ENCODE peak calls at places on chromosomes 3 and 15, in six cellular contexts. A is Calu3, Y is endothelial cell, Q is H9, H is epithelial cell of esophagus, W is AG10803. L is an unnamed sample.

GRCh38 chr3:25515131-25515530 is 87.1 kb downstream of the RARB start:
- DNase-seq in H (no peak), W (peak; percentile 42), Y (no peak), Q (no peak), A (no peak), L (no peak)

GRCh38 chr15:86231864-86232801 is 152.5 kb downstream of the AGBL1 start:
- DNase-seq in Y (peak; percentile 47), Q (peak; percentile 72), H (peak; percentile 62), W (peak; percentile 26), A (peak; percentile 25), L (no peak)

GRCh38 chr3:20668411-20668810 is 482.4 kb upstream of the SGO1 start:
- DNase-seq in H (no peak), Y (peak; percentile 50), A (no peak), Q (peak; percentile 72), W (no peak), L (no peak)

GRCh38 chr3:184176377-184177330 is 2.0 kb downstream of the AP2M1 start:
- DNase-seq in A (peak; percentile 75), H (peak; percentile 85), Q (peak; percentile 94), Y (peak; percentile 71), W (peak; percentile 91), L (peak; percentile 94)

GRCh38 chr3:47163990-47164848 is at the start of gene SETD2:
- DNase-seq in Q (peak; percentile 90), Y (peak; percentile 87), W (peak; percentile 94), A (peak; percentile 91), H (peak; percentile 94), L (peak; percentile 95)

GRCh38 chr15:40807028-40807887 is at the start of the genes DNAJC17 and ZFYVE19:
- DNase-seq in A (peak; percentile 88), H (peak; percentile 99), W (peak; percentile 97), Y (peak; percentile 92), Q (peak; percentile 99), L (peak; percentile 99)

GRCh38 chr3:127820871-127821853 is 1.2 kb downstream of the MGLL start:
- DNase-seq in Y (no peak), W (peak; percentile 62), A (no peak), H (no peak), Q (no peak), L (no peak)

GRCh38 chr3:37935756-37936666 is 54.6 kb upstream of the VILL start:
- DNase-seq in W (peak; percentile 99), Y (no peak), Q (no peak), H (peak; percentile 42), A (peak; percentile 69), L (no peak)

GRCh38 chr3:86056962-86057361 is 934.0 kb downstream of the VGLL3 start:
- DNase-seq in Y (no peak), Q (no peak), W (no peak), A (no peak), H (no peak), L (no peak)

GRCh38 chr3:127915115-127915936 is at the start of gene KBTBD12:
- DNase-seq in W (no peak), Y (peak; percentile 29), Q (peak; percentile 75), A (no peak), H (no peak), L (no peak)

GRCh38 chr3:142445816-142446254 is 2.0 kb downstream of the XRN1 start:
- DNase-seq in A (no peak), Y (no peak), H (peak; percentile 20), Q (no peak), W (peak; percentile 9), L (no peak)

GRCh38 chr3:60609446-60609845 is 641.8 kb downstream of the FHIT start:
- DNase-seq in Q (peak; percentile 38), H (no peak), A (peak; percentile 30), W (peak; percentile 34), Y (no peak), L (no peak)

GRCh38 chr15:80697316-80697715 is 2.2 kb downstream of the ABHD17C start:
- DNase-seq in W (no peak), A (peak; percentile 49), H (no peak), Q (no peak), Y (no peak), L (no peak)

GRCh38 chr3:46713898-46714552 is 3.6 kb downstream of the PRSS50 start:
- DNase-seq in Q (peak; percentile 17), Y (no peak), A (peak; percentile 66), H (peak; percentile 68), W (no peak), L (peak; percentile 73)

GRCh38 chr15:96345560-96346389 is 15.3 kb downstream of the NR2F2 start:
- DNase-seq in W (peak; percentile 81), Y (peak; percentile 68), A (peak; percentile 80), H (peak; percentile 78), Q (peak; percentile 70), L (no peak)

GRCh38 chr3:12229144-12229871 is 59.6 kb upstream of the PPARG start:
- DNase-seq in Q (no peak), A (no peak), H (peak; percentile 54), Y (no peak), W (no peak), L (no peak)

GRCh38 chr3:97979610-97980009 is 7.4 kb upstream of the RIOX2 start:
- DNase-seq in Q (peak; percentile 65), H (no peak), A (no peak), Y (no peak), W (no peak), L (no peak)

GRCh38 chr3:60045686-60046085 is 995.9 kb upstream of the CFAP20DC start:
- DNase-seq in Q (no peak), W (no peak), H (no peak), A (no peak), Y (no peak), L (no peak)

GRCh38 chr3:55526332-55527030 is 39.4 kb upstream of the WNT5A start:
- DNase-seq in H (no peak), W (no peak), A (no peak), Q (no peak), Y (no peak), L (no peak)

GRCh38 chr3:118541791-118542190 is 492.9 kb downstream of the IGSF11 start:
- DNase-seq in A (no peak), Y (no peak), Q (no peak), W (no peak), H (peak; percentile 58), L (no peak)

GRCh38 chr15:83285979-83286553 is 1.6 kb upstream of the BNC1 start:
- DNase-seq in Y (no peak), W (peak; percentile 91), A (no peak), Q (no peak), H (peak; percentile 78), L (no peak)

GRCh38 chr15:83290236-83290635 is 5.8 kb upstream of the BNC1 start:
- DNase-seq in Q (no peak), A (no peak), W (no peak), H (no peak), Y (no peak), L (no peak)

GRCh38 chr15:83289160-83289559 is 4.7 kb upstream of the BNC1 start:
- DNase-seq in H (peak; percentile 53), W (peak; percentile 93), Y (no peak), A (no peak), Q (no peak), L (no peak)

GRCh38 chr15:83287541-83288027 is 3.1 kb upstream of the BNC1 start:
- DNase-seq in A (no peak), W (peak; percentile 99), Q (no peak), Y (no peak), H (peak; percentile 80), L (no peak)

GRCh38 chr15:83288381-83288801 is 3.9 kb upstream of the BNC1 start:
- DNase-seq in A (no peak), W (no peak), H (peak; percentile 95), Q (peak; percentile 62), Y (no peak), L (no peak)
- TF ChIP-seq CTCF in A (no peak), W (no peak), H (peak; percentile 15), Q (no peak), Y (no peak), L (no peak)

DNA sequence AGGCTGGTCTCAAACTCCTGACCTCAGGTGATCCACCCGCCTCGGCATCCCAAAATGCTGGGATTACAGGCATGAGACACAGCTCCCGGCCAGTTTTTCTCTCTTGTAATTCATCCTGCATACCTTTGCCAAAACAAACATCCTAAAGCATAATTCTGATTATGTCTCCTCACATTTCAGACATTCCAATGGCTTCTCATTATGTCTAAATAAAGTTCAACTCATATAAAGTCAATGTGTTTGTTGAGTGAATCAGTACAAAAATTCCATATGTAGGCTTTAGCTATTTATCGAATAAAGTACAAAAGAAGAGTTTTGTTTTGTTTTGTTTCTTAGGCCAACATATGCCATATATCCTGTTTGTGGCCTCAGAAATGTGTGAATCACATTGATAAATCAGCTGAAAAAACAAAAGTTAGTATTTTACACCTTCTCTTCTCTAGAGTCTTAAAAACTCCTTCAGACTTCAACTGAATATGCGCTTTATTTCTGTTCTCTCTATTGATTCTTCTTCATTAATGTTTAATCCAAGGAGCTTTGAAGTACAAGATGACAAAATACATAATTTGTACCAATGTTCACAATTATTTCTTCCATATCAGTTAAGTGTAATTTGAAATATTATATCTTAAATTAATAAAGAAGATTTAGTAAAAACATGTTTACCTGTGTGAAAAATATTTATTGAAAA is 165.8 kb downstream of the MECOM start:
- DNase-seq in Q (no peak), W (peak; percentile 3), H (peak; percentile 78), Y (no peak), A (peak; percentile 53), L (no peak)
- TF ChIP-seq CTCF in Q (no peak), W (no peak), H (no peak), Y (no peak), A (no peak), L (no peak)

DNA sequence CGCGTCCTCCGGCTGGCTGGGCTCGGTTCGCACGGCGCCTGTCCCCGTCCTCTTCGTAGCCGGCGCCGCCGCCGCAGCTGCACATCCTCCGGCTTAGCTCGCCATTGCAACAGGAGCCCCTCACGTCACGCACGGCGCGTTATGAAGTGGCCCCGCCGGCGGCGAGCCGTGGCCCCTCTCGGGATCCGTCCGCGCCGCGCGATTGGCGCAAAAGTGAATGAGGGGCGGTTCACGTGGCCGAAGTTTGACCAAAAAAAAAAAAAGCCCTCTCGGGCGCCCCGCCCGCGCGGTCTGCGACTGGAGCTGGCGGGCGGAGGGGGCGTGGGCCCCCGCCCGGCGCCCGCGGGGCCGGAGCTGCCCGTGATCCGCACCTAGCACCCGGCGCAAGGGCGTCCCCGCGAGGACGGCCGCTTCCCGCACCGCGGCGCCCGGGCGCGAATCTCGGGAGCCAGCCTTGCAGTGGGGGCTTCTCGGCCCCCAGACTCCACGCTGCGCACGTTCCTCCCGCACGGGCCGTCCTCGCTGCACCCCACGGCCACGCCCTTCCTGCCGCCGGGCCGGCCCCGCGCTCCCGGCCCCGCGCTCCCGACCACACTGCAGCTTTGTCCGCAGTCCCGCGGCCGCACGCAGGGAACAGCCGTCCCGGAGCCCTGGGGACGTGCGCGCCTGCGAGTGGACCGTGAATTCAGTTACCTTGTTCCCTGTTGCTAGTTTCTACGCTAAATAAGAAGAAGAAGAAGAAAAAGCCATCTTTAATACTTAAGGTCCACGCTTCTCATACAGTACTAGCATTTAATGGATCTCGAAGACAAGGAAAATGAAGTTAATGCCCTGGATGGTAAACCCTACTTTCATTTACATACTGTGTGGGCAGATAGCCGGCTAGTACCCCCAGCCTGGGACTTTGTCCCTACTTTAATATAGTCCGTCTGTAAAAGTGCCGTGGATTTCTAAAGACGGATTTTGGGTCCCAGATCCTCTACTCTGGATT is at the start of gene CHSY1:
- DNase-seq in H (peak; percentile 92), Q (peak; percentile 50), W (peak; percentile 93), Y (peak; percentile 81), A (peak; percentile 90), L (peak; percentile 97)
- TF ChIP-seq CTCF in H (no peak), Q (no peak), W (no peak), Y (no peak), A (no peak), L (peak; percentile 40)

DNA sequence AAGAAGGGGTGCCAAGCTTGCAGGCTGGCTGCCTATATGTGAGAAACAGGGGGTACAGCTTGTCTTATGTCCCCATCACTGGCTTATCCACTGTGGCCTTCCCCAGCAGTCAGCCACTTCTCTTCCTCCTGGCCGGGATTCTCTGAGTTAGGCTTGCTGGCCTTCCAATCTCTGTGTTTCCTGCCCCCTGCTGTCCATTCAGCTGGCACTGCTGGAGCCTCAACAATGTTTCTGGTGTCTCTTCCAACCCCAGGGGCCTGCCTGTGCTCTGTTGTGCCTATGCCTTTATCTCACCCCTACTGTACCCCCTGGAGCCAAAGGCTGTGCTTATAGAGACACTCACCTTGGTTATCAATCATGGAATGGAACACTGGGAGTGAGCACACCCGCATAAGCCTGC is 36.5 kb downstream of the ANAPC13 start:
- DNase-seq in Q (peak; percentile 73), W (no peak), Y (peak; percentile 47), H (peak; percentile 76), A (peak; percentile 76), L (no peak)
- TF ChIP-seq CTCF in Q (peak; percentile 64), W (peak; percentile 45), Y (no peak), H (peak; percentile 58), A (peak; percentile 63), L (peak; percentile 49)

L was measured in osteocyte.